ENCODE peak calls at places on chromosome X, in six cellular contexts. One of them, this sample, is unnamed.

GRCh38 chrX:74656079-74656745 is 41.8 kb upstream of the RLIM start:
- DNase-seq in mesenchymal stem cell: peak; percentile 15
- DNase-seq in IMR-90: peak; percentile 27
- DNase-seq in trophoblast cell: no peak
- DNase-seq in H1: no peak
- DNase-seq in neuronal stem cell: no peak
- DNase-seq in this sample: no peak

GRCh38 chrX:135605906-135606305 is 85.4 kb downstream of the INTS6L start:
- DNase-seq in mesenchymal stem cell: no peak
- DNase-seq in IMR-90: no peak
- DNase-seq in trophoblast cell: no peak
- DNase-seq in H1: no peak
- DNase-seq in neuronal stem cell: no peak
- DNase-seq in this sample: no peak

GRCh38 chrX:100980608-100981497 is 11.3 kb downstream of the ARL13A start:
- DNase-seq in mesenchymal stem cell: peak; percentile 82
- DNase-seq in IMR-90: peak; percentile 81
- DNase-seq in trophoblast cell: no peak
- DNase-seq in H1: no peak
- DNase-seq in neuronal stem cell: no peak
- DNase-seq in this sample: no peak

GRCh38 chrX:2867191-2867590 is 38.5 kb downstream of the GYG2 start:
- DNase-seq in mesenchymal stem cell: no peak
- DNase-seq in IMR-90: no peak
- DNase-seq in trophoblast cell: no peak
- DNase-seq in H1: no peak
- DNase-seq in neuronal stem cell: no peak
- DNase-seq in this sample: no peak

GRCh38 chrX:47272013-47272408 is 39.2 kb downstream of the USP11 start:
- DNase-seq in mesenchymal stem cell: no peak
- DNase-seq in IMR-90: no peak
- DNase-seq in trophoblast cell: no peak
- DNase-seq in H1: no peak
- DNase-seq in neuronal stem cell: no peak
- DNase-seq in this sample: no peak

GRCh38 chrX:2928127-2928582 is 984 bp downstream of the ARSD start:
- DNase-seq in mesenchymal stem cell: no peak
- DNase-seq in IMR-90: peak; percentile 47
- DNase-seq in trophoblast cell: peak; percentile 49
- DNase-seq in H1: peak; percentile 65
- DNase-seq in neuronal stem cell: no peak
- DNase-seq in this sample: peak; percentile 91

GRCh38 chrX:136711147-136711546 is 63.2 kb downstream of the CD40LG start:
- DNase-seq in mesenchymal stem cell: peak; percentile 37
- DNase-seq in IMR-90: peak; percentile 36
- DNase-seq in trophoblast cell: peak; percentile 32
- DNase-seq in H1: no peak
- DNase-seq in neuronal stem cell: no peak
- DNase-seq in this sample: peak; percentile 34

GRCh38 chrX:53831662-53832635 is 145.4 kb upstream of the HUWE1 start:
- DNase-seq in mesenchymal stem cell: peak; percentile 15
- DNase-seq in IMR-90: peak; percentile 7
- DNase-seq in trophoblast cell: peak; percentile 62
- DNase-seq in H1: peak; percentile 48
- DNase-seq in neuronal stem cell: peak; percentile 2
- DNase-seq in this sample: peak; percentile 58

GRCh38 chrX:43644124-43644701 is 11.9 kb upstream of the MAOA start:
- DNase-seq in mesenchymal stem cell: peak; percentile 95
- DNase-seq in IMR-90: peak; percentile 41
- DNase-seq in trophoblast cell: peak; percentile 79
- DNase-seq in H1: no peak
- DNase-seq in neuronal stem cell: no peak
- DNase-seq in this sample: no peak

GRCh38 chrX:45669715-45670360 is 469.2 kb upstream of the DIPK2B start:
- DNase-seq in mesenchymal stem cell: peak; percentile 0
- DNase-seq in IMR-90: peak; percentile 38
- DNase-seq in trophoblast cell: no peak
- DNase-seq in H1: no peak
- DNase-seq in neuronal stem cell: no peak
- DNase-seq in this sample: no peak

GRCh38 chrX:47523713-47524166 is 37.3 kb upstream of the ARAF start:
- DNase-seq in mesenchymal stem cell: no peak
- DNase-seq in IMR-90: no peak
- DNase-seq in trophoblast cell: no peak
- DNase-seq in H1: peak; percentile 59
- DNase-seq in neuronal stem cell: no peak
- DNase-seq in this sample: no peak

GRCh38 chrX:49258749-49259124 is 5.8 kb downstream of the FOXP3 start:
- DNase-seq in mesenchymal stem cell: no peak
- DNase-seq in IMR-90: no peak
- DNase-seq in trophoblast cell: no peak
- DNase-seq in H1: no peak
- DNase-seq in neuronal stem cell: no peak
- DNase-seq in this sample: no peak

GRCh38 chrX:9153299-9153698 is 119.4 kb upstream of the FAM9B start:
- DNase-seq in mesenchymal stem cell: peak; percentile 48
- DNase-seq in IMR-90: peak; percentile 65
- DNase-seq in trophoblast cell: no peak
- DNase-seq in H1: no peak
- DNase-seq in neuronal stem cell: no peak
- DNase-seq in this sample: no peak

GRCh38 chrX:151870603-151871002 is 42.1 kb upstream of the MAGEA4 start:
- DNase-seq in mesenchymal stem cell: peak; percentile 5
- DNase-seq in IMR-90: peak; percentile 56
- DNase-seq in trophoblast cell: peak; percentile 36
- DNase-seq in H1: no peak
- DNase-seq in neuronal stem cell: no peak
- DNase-seq in this sample: no peak

GRCh38 chrX:130770615-130771014 is 132.4 kb downstream of the ENOX2 start:
- DNase-seq in mesenchymal stem cell: peak; percentile 87
- DNase-seq in IMR-90: peak; percentile 81
- DNase-seq in trophoblast cell: no peak
- DNase-seq in H1: no peak
- DNase-seq in neuronal stem cell: no peak
- DNase-seq in this sample: no peak

GRCh38 chrX:39772057-39772832 is 325.5 kb downstream of the BCOR start:
- DNase-seq in mesenchymal stem cell: peak; percentile 71
- DNase-seq in IMR-90: peak; percentile 55
- DNase-seq in trophoblast cell: no peak
- DNase-seq in H1: no peak
- DNase-seq in neuronal stem cell: no peak
- DNase-seq in this sample: peak; percentile 95

GRCh38 chrX:110317079-110317819 is 636 bp downstream of the AMMECR1 start:
- DNase-seq in mesenchymal stem cell: peak; percentile 28
- DNase-seq in IMR-90: no peak
- DNase-seq in trophoblast cell: peak; percentile 4
- DNase-seq in H1: peak; percentile 47
- DNase-seq in neuronal stem cell: peak; percentile 0
- DNase-seq in this sample: no peak

GRCh38 chrX:55488559-55489314 is 911 bp downstream of the USP51 start:
- DNase-seq in mesenchymal stem cell: peak; percentile 64
- DNase-seq in IMR-90: peak; percentile 8
- DNase-seq in trophoblast cell: peak; percentile 49
- DNase-seq in H1: peak; percentile 67
- DNase-seq in neuronal stem cell: peak; percentile 41
- DNase-seq in this sample: peak; percentile 70

GRCh38 chrX:30906726-30907125 is 17.7 kb upstream of the TAB3 start:
- DNase-seq in mesenchymal stem cell: no peak
- DNase-seq in IMR-90: peak; percentile 54
- DNase-seq in trophoblast cell: peak; percentile 45
- DNase-seq in H1: no peak
- DNase-seq in neuronal stem cell: no peak
- DNase-seq in this sample: no peak

GRCh38 chrX:114046695-114047279 is 537.1 kb upstream of the HTR2C start:
- DNase-seq in mesenchymal stem cell: no peak
- DNase-seq in IMR-90: no peak
- DNase-seq in trophoblast cell: no peak
- DNase-seq in H1: no peak
- DNase-seq in neuronal stem cell: no peak
- DNase-seq in this sample: no peak

GRCh38 chrX:47179221-47179927 is 14.3 kb upstream of the UBA1 start:
- DNase-seq in mesenchymal stem cell: no peak
- DNase-seq in IMR-90: no peak
- DNase-seq in trophoblast cell: no peak
- DNase-seq in H1: no peak
- DNase-seq in neuronal stem cell: no peak
- DNase-seq in this sample: no peak

GRCh38 chrX:151703487-151703886 is 8.2 kb downstream of the PRRG3 start:
- DNase-seq in mesenchymal stem cell: no peak
- DNase-seq in IMR-90: no peak
- DNase-seq in trophoblast cell: no peak
- DNase-seq in H1: no peak
- DNase-seq in neuronal stem cell: no peak
- DNase-seq in this sample: no peak

GRCh38 chrX:9835585-9836210 is 49.5 kb downstream of the SHROOM2 start:
- DNase-seq in mesenchymal stem cell: no peak
- DNase-seq in IMR-90: no peak
- DNase-seq in trophoblast cell: no peak
- DNase-seq in H1: no peak
- DNase-seq in neuronal stem cell: no peak
- DNase-seq in this sample: no peak

DNA sequence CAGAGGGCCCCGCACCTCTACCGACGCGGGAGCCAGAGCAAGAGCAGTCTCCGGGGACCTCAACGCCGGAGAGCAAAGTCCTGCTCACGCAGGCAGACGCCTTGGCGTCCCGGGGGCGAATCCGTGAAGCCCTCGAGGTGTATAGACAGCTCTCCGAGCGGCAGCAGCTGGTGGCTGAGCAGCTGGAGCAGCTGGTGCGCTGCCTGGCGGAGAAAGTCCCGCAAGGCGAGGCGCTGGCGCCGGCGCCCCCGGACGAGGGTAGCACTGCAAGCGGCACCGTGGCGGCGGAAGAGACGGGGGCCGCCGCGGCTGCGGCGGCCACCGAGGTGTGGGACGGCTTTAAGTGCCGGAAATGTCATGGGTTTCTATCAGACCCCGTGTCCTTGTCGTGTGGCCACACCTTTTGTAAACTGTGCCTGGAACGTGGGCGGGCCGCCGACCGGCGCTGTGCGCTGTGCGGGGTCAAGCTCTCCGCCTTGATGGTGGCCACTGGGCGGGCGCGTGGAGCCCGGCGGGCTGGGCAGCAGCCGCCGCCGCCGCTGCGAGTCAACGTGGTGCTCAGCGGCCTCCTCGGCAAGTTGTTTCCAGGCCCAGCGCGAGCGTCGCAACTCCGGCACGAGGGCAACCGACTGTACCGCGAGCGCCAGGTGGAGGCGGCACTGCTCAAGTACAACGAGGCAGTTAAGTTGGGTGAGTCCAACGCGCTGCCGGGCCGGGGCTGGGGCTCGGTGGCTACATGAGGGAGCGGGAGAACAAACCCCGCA is 672 bp downstream of the LONRF3 start:
- DNase-seq in mesenchymal stem cell: peak; percentile 14
- DNase-seq in IMR-90: no peak
- DNase-seq in trophoblast cell: peak; percentile 2
- DNase-seq in H1: no peak
- DNase-seq in neuronal stem cell: no peak
- DNase-seq in this sample: peak; percentile 41
- H3K27me3 ChIP-seq in mesenchymal stem cell: peaks cover 51% of the 10 kb centered on the region
- H3K27me3 ChIP-seq in IMR-90: peaks cover 61% of the 10 kb centered on the region
- H3K27me3 ChIP-seq in trophoblast cell: peaks cover 37% of the 10 kb centered on the region
- H3K27me3 ChIP-seq in H1: peaks cover 71% of the 10 kb centered on the region
- H3K27me3 ChIP-seq in neuronal stem cell: peaks cover 73% of the 10 kb centered on the region
- H3K27me3 ChIP-seq in this sample: peaks cover 69% of the 10 kb centered on the region

GRCh38 chrX:86263526-86263925 is 115.3 kb downstream of the DACH2 start:
- DNase-seq in mesenchymal stem cell: no peak
- DNase-seq in IMR-90: no peak
- DNase-seq in trophoblast cell: no peak
- DNase-seq in H1: no peak
- DNase-seq in neuronal stem cell: peak; percentile 2
- DNase-seq in this sample: peak; percentile 56
- H3K14ac ChIP-seq in mesenchymal stem cell: no peak overlapping the region
- H3K14ac ChIP-seq in IMR-90: no peak overlapping the region
- H3K14ac ChIP-seq in trophoblast cell: no peak overlapping the region
- H3K14ac ChIP-seq in H1: no peak overlapping the region
- H3K14ac ChIP-seq in neuronal stem cell: no peak overlapping the region
- H3K14ac ChIP-seq in this sample: no peak overlapping the region

GRCh38 chrX:69362354-69362753 is 141.8 kb upstream of the NALF2 start:
- DNase-seq in mesenchymal stem cell: no peak
- DNase-seq in IMR-90: no peak
- DNase-seq in trophoblast cell: no peak
- DNase-seq in H1: no peak
- DNase-seq in neuronal stem cell: no peak
- DNase-seq in this sample: no peak
- H3K27me3 ChIP-seq in mesenchymal stem cell: peaks cover 64% of the 10 kb centered on the region
- H3K27me3 ChIP-seq in IMR-90: peaks cover 19% of the 10 kb centered on the region
- H3K27me3 ChIP-seq in trophoblast cell: no peaks in the 10 kb centered on the region
- H3K27me3 ChIP-seq in H1: no peaks in the 10 kb centered on the region
- H3K27me3 ChIP-seq in neuronal stem cell: no peaks in the 10 kb centered on the region
- H3K27me3 ChIP-seq in this sample: no peaks in the 10 kb centered on the region

GRCh38 chrX:124211312-124211942 is 121.0 kb upstream of the TEX13D start:
- DNase-seq in mesenchymal stem cell: peak; percentile 22
- DNase-seq in IMR-90: peak; percentile 3
- DNase-seq in trophoblast cell: peak; percentile 39
- DNase-seq in H1: no peak
- DNase-seq in neuronal stem cell: no peak
- DNase-seq in this sample: no peak
- H3K14ac ChIP-seq in mesenchymal stem cell: no peak overlapping the region
- H3K14ac ChIP-seq in IMR-90: no peak overlapping the region
- H3K14ac ChIP-seq in trophoblast cell: no peak overlapping the region
- H3K14ac ChIP-seq in H1: no peak overlapping the region
- H3K14ac ChIP-seq in neuronal stem cell: no peak overlapping the region
- H3K14ac ChIP-seq in this sample: no peak overlapping the region

GRCh38 chrX:19121466-19121865 is 802 bp downstream of the ADGRG2 start:
- DNase-seq in mesenchymal stem cell: no peak
- DNase-seq in IMR-90: no peak
- DNase-seq in trophoblast cell: no peak
- DNase-seq in H1: no peak
- DNase-seq in neuronal stem cell: no peak
- DNase-seq in this sample: no peak
- H3K27me3 ChIP-seq in mesenchymal stem cell: peaks cover 55% of the 10 kb centered on the region
- H3K27me3 ChIP-seq in IMR-90: peaks cover 25% of the 10 kb centered on the region
- H3K27me3 ChIP-seq in trophoblast cell: peaks cover 9% of the 10 kb centered on the region
- H3K27me3 ChIP-seq in H1: no peaks in the 10 kb centered on the region
- H3K27me3 ChIP-seq in neuronal stem cell: peaks cover 31% of the 10 kb centered on the region
- H3K27me3 ChIP-seq in this sample: no peaks in the 10 kb centered on the region

GRCh38 chrX:127519323-127519722 is 532.9 kb downstream of the ACTRT1 start:
- DNase-seq in mesenchymal stem cell: no peak
- DNase-seq in IMR-90: no peak
- DNase-seq in trophoblast cell: no peak
- DNase-seq in H1: no peak
- DNase-seq in neuronal stem cell: no peak
- DNase-seq in this sample: no peak
- H3K14ac ChIP-seq in mesenchymal stem cell: no peak overlapping the region
- H3K14ac ChIP-seq in IMR-90: no peak overlapping the region
- H3K14ac ChIP-seq in trophoblast cell: no peak overlapping the region
- H3K14ac ChIP-seq in H1: no peak overlapping the region
- H3K14ac ChIP-seq in neuronal stem cell: no peak overlapping the region
- H3K14ac ChIP-seq in this sample: no peak overlapping the region

This sample was measured in H9.